ENCODE peak calls at places on chromosome 2, in ten cellular contexts. M is AG09309, C is Panc1, X is astrocyte of the spinal cord, W is AG10803, G is DND-41, Y is heart right ventricle, K is tibial artery, Z is epithelial cell of esophagus, I is fibroblast of mammary gland. O is an unnamed sample.

GRCh38 chr2:200356794-200357472 is 50.4 kb downstream of the SPATS2L start:
- DNase-seq in M (peak; percentile 60), C (no peak), X (peak; percentile 71), W (peak; percentile 96), G (no peak), Y (no peak), K (no peak), Z (no peak), I (peak; percentile 35), O (peak; percentile 62)

GRCh38 chr2:144430722-144431163 is 89.2 kb downstream of the ZEB2 start:
- DNase-seq in M (no peak), C (no peak), X (peak; percentile 81), W (peak; percentile 83), G (no peak), Y (no peak), K (peak; percentile 60), Z (no peak), I (peak; percentile 69), O (no peak)

GRCh38 chr2:170928036-170928823 is 823 bp upstream of the GORASP2 start:
- DNase-seq in M (no peak), C (no peak), X (peak; percentile 6), W (no peak), G (peak; percentile 31), Y (no peak), K (no peak), Z (peak; percentile 41), I (peak; percentile 28), O (no peak)

GRCh38 chr2:164808776-164809175 is 32.8 kb downstream of the COBLL1 start:
- DNase-seq in M (no peak), C (no peak), X (no peak), W (peak; percentile 71), G (no peak), Y (no peak), K (no peak), Z (no peak), I (no peak), O (no peak)

GRCh38 chr2:138274421-138275291 is 226.9 kb upstream of the SPOPL start:
- DNase-seq in M (no peak), C (no peak), X (peak; percentile 20), W (peak; percentile 36), G (no peak), Y (no peak), K (no peak), Z (peak; percentile 51), I (peak; percentile 81), O (no peak)

GRCh38 chr2:158756331-158756730 is 38.8 kb upstream of the DAPL1 start:
- DNase-seq in M (no peak), C (no peak), X (no peak), W (no peak), G (no peak), Y (no peak), K (no peak), Z (no peak), I (peak; percentile 70), O (no peak)

GRCh38 chr2:73250872-73251846 is 17.1 kb downstream of the CCT7 start:
- DNase-seq in M (no peak), C (no peak), X (no peak), W (no peak), G (no peak), Y (no peak), K (no peak), Z (no peak), I (no peak), O (no peak)

GRCh38 chr2:202109737-202110184 is 36.7 kb downstream of the KIAA2012 start:
- DNase-seq in M (no peak), C (no peak), X (peak; percentile 69), W (peak; percentile 76), G (no peak), Y (peak; percentile 25), K (peak; percentile 71), Z (peak; percentile 55), I (peak; percentile 88), O (peak; percentile 15)

GRCh38 chr2:219448776-219449476 is 14.3 kb downstream of the SPEG start:
- DNase-seq in M (no peak), C (no peak), X (no peak), W (no peak), G (no peak), Y (no peak), K (no peak), Z (no peak), I (no peak), O (no peak)

GRCh38 chr2:48173141-48173540 is 266.8 kb upstream of the FBXO11 start:
- DNase-seq in M (no peak), C (no peak), X (no peak), W (no peak), G (no peak), Y (no peak), K (no peak), Z (peak; percentile 87), I (no peak), O (no peak)

GRCh38 chr2:72235497-72236413 is 88.1 kb upstream of the CYP26B1 start:
- DNase-seq in M (no peak), C (no peak), X (no peak), W (peak; percentile 37), G (no peak), Y (no peak), K (no peak), Z (no peak), I (no peak), O (no peak)

DNA sequence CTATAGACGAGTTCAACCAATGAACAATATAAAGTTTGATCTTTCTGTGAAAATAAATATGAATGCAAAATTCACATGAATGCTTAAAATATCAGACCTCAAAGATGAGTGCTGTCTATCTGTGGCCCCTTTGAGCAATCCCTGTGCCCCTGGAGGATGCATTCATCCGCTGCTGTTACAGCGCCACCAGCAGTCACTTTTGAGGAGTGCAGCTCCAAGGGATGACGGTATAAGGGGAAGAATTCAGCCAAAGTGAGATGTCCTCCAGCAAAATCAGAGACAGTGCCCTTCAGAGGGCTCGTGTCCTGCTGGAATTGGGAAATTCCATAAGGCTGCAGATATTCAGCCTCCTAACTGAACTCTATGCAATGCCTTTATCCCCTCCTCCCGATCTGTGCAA is 12.0 kb upstream of the CHRNA1 start:
- DNase-seq in M (no peak), C (no peak), X (no peak), W (no peak), G (no peak), Y (no peak), K (no peak), Z (no peak), I (no peak), O (no peak)
- TF ChIP-seq CTCF in M (peak; percentile 38), C (peak; percentile 71), X (peak; percentile 46), W (peak; percentile 23), G (peak; percentile 64), Y (no peak), K (no peak), Z (peak; percentile 14), I (peak; percentile 39), O (peak; percentile 33)

GRCh38 chr2:156397229-156397628 is 39.0 kb upstream of the GPD2 start:
- DNase-seq in M (no peak), C (no peak), X (no peak), W (no peak), G (no peak), Y (no peak), K (no peak), Z (no peak), I (no peak), O (no peak)

GRCh38 chr2:156399950-156400703 is 36.1 kb upstream of the GPD2 start:
- DNase-seq in M (peak; percentile 43), C (no peak), X (no peak), W (peak; percentile 83), G (no peak), Y (peak; percentile 83), K (peak; percentile 82), Z (peak; percentile 73), I (peak; percentile 77), O (peak; percentile 39)

GRCh38 chr2:156398176-156398575 is 38.0 kb upstream of the GPD2 start:
- DNase-seq in M (no peak), C (no peak), X (no peak), W (no peak), G (peak; percentile 51), Y (no peak), K (no peak), Z (no peak), I (no peak), O (no peak)

GRCh38 chr2:156400704-156401678 is 35.2 kb upstream of the GPD2 start:
- DNase-seq in M (peak; percentile 58), C (peak; percentile 93), X (peak; percentile 93), W (peak; percentile 82), G (peak; percentile 74), Y (peak; percentile 59), K (peak; percentile 71), Z (peak; percentile 77), I (peak; percentile 85), O (peak; percentile 72)

DNA sequence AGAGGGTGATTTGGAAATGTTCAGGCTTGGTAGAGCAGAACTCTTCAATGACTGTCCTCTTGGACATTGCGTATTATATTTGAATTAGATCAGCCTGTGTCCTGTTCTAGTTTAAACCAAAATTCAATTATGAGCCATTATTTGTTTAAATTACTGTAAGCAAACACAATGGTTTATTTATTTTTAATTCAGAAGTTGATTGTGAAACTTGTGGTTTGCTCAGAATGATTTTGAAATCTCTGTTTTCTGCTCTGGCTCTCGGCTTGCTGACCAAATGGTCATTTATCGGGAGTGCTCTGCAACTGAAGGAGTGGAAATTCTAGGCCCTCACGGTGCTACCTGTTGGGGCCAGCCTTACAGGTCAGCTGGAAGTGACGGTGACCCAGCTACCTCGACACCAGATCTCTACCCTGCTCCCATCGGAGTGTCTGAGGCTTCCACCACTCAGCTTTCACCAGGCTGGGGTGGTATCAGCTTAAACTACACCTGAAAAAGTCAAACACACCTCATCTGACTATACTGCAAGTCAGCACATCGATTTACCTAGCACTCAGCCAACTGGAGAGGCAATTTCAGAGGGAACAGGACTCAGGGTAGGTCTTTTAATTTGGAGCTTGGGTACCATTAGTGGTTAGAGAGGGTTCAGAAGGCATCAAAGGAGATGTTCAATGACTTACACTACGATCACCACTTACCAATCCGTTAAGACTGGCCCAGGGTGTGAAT is 36.8 kb upstream of the GPD2 start:
- DNase-seq in M (peak; percentile 28), C (no peak), X (peak; percentile 3), W (peak; percentile 59), G (no peak), Y (no peak), K (no peak), Z (peak; percentile 63), I (peak; percentile 72), O (no peak)
- H3K4me3 ChIP-seq in M (peak overlapping the region; percentile 55), C (peak overlapping the region; percentile 76), X (peak overlapping the region; percentile 76), W (peak overlapping the region; percentile 70), G (no peak overlapping the region), Y (peak overlapping the region; percentile 75), K (peak overlapping the region; percentile 78), Z (peak overlapping the region; percentile 85), I (peak overlapping the region; percentile 74), O (peak overlapping the region; percentile 60)

GRCh38 chr2:224754129-224754528 is 38.0 kb upstream of the CCDC195 start:
- DNase-seq in M (peak; percentile 66), C (no peak), X (peak; percentile 7), W (peak; percentile 92), G (no peak), Y (no peak), K (peak; percentile 24), Z (peak; percentile 79), I (peak; percentile 95), O (no peak)
- TF ChIP-seq CTCF in M (no peak), C (no peak), X (no peak), W (no peak), G (no peak), Y (no peak), K (no peak), Z (no peak), I (no peak), O (no peak)

DNA sequence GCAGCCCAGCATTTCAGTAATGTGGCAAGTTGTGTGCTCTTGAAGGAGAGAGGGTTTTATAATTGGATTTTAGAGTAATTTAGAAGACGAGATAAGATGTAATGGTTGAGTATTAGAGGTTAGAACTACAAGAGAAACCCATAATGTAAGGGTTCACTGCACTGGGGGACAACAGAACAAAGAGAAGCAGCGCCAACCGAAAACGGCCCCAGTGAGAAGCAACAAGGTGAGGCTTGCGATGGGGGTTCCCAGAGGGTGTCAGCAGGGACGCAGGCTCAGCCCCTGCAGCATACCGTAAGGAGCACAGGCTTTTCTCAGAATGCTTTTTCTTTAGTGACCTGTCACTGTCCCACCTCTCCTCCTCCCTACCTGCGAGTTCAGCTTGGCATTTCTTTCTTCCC is 183.9 kb upstream of the ETAA1 start:
- DNase-seq in M (no peak), C (no peak), X (no peak), W (no peak), G (no peak), Y (no peak), K (no peak), Z (no peak), I (no peak), O (no peak)
- H3K4me3 ChIP-seq in M (no peak overlapping the region), C (no peak overlapping the region), X (no peak overlapping the region), W (no peak overlapping the region), G (no peak overlapping the region), Y (no peak overlapping the region), K (no peak overlapping the region), Z (no peak overlapping the region), I (no peak overlapping the region), O (no peak overlapping the region)